ENCODE peak calls at places on chromosomes 3 and 15, in nine cellular contexts. C, M, R, N, S, I, B, G and F are unnamed samples.

GRCh38 chr3:149402481-149402880 is 25.0 kb upstream of the TM4SF1 start:
- DNase-seq in C (no peak), S (no peak), N (no peak), I (no peak), R (no peak), B (no peak), G (no peak), M (no peak), F (no peak)

GRCh38 chr3:25001041-25001591 is 426.9 kb upstream of the RARB start:
- DNase-seq in S (no peak), R (no peak), G (no peak), N (no peak), C (no peak), B (no peak), M (no peak), I (no peak), F (no peak)

GRCh38 chr3:171776411-171776810 is 33.9 kb downstream of the PLD1 start:
- DNase-seq in M (no peak), C (no peak), N (no peak), R (no peak), G (no peak), B (no peak), I (no peak), S (no peak), F (no peak)

GRCh38 chr3:189099031-189099471 is 72.7 kb upstream of the TPRG1 start:
- DNase-seq in R (no peak), N (no peak), C (no peak), S (no peak), B (no peak), I (no peak), M (peak; percentile 77), G (no peak), F (no peak)

GRCh38 chr3:155912090-155912489 is 41.6 kb downstream of the GMPS start:
- DNase-seq in S (no peak), I (no peak), M (no peak), N (no peak), G (no peak), R (no peak), B (no peak), C (no peak), F (no peak)

GRCh38 chr15:83410532-83410931 is 36.6 kb upstream of the SH3GL3 start:
- DNase-seq in B (no peak), R (no peak), S (no peak), I (no peak), N (no peak), C (no peak), G (no peak), M (no peak), F (no peak)

GRCh38 chr3:50245831-50246516 is 10.0 kb downstream of the GNAI2 start:
- DNase-seq in M (peak; percentile 95), B (peak; percentile 69), C (peak; percentile 60), G (peak; percentile 85), R (peak; percentile 99), S (peak; percentile 86), N (peak; percentile 86), I (peak; percentile 88), F (no peak)

GRCh38 chr3:81684739-81685395 is 76.6 kb downstream of the GBE1 start:
- DNase-seq in I (no peak), B (no peak), R (no peak), S (no peak), G (no peak), N (no peak), M (no peak), C (no peak), F (no peak)

GRCh38 chr15:41559489-41560177 is 621 bp downstream of the TYRO3 start:
- DNase-seq in B (no peak), N (no peak), M (no peak), C (no peak), G (no peak), I (no peak), S (no peak), R (no peak), F (no peak)

GRCh38 chr3:126021224-126021623 is 52.2 kb downstream of the ROPN1B start:
- DNase-seq in N (no peak), I (no peak), R (no peak), M (no peak), B (no peak), G (no peak), C (no peak), S (no peak), F (no peak)

GRCh38 chr3:264394-265156 is 68.0 kb downstream of the CHL1 start:
- DNase-seq in N (no peak), B (peak; percentile 5), C (no peak), S (no peak), G (no peak), M (no peak), R (no peak), I (no peak), F (no peak)

GRCh38 chr3:127428344-127429001 is 140.6 kb upstream of the PRR20G start:
- DNase-seq in S (no peak), C (peak; percentile 83), N (no peak), I (no peak), M (no peak), B (no peak), G (no peak), R (no peak), F (no peak)

GRCh38 chr15:76160426-76161152 is 100.8 kb downstream of the TMEM266 start:
- DNase-seq in R (no peak), G (no peak), N (no peak), I (no peak), M (no peak), S (no peak), C (no peak), B (no peak), F (no peak)

GRCh38 chr3:149902498-149903139 is 68.1 kb downstream of the PFN2 start:
- DNase-seq in N (no peak), C (no peak), M (no peak), G (no peak), S (no peak), B (no peak), R (no peak), I (no peak), F (no peak)

GRCh38 chr15:59622289-59622688 is 10.7 kb downstream of the GCNT3 start:
- DNase-seq in S (no peak), N (peak; percentile 39), C (no peak), B (peak; percentile 92), R (peak; percentile 44), G (no peak), I (peak; percentile 11), M (no peak), F (no peak)

GRCh38 chr3:86929046-86929445 is 61.9 kb downstream of the VGLL3 start:
- DNase-seq in C (no peak), G (no peak), N (no peak), M (no peak), S (no peak), I (no peak), R (no peak), B (no peak), F (no peak)

GRCh38 chr15:69697913-69698312 is 245.3 kb downstream of the RPLP1 start:
- DNase-seq in R (no peak), M (no peak), C (peak; percentile 23), B (no peak), S (no peak), G (no peak), I (no peak), N (no peak), F (no peak)

GRCh38 chr15:51253385-51253784 is 85.0 kb downstream of the CYP19A1 start:
- DNase-seq in I (no peak), N (no peak), B (no peak), R (no peak), C (no peak), G (no peak), M (no peak), S (no peak), F (no peak)

GRCh38 chr15:90154861-90155626 is 46.1 kb upstream of the SEMA4B start:
- DNase-seq in C (no peak), S (no peak), R (no peak), I (no peak), M (no peak), N (no peak), G (no peak), B (no peak), F (no peak)

GRCh38 chr3:141275032-141275422 is 43.4 kb downstream of the PXYLP1 start:
- DNase-seq in N (no peak), S (no peak), B (peak; percentile 15), M (no peak), I (no peak), C (no peak), G (no peak), R (no peak), F (no peak)

GRCh38 chr3:10744098-10744465 is 71.9 kb upstream of the SLC6A11 start:
- DNase-seq in S (no peak), C (no peak), R (no peak), G (no peak), M (no peak), N (no peak), I (peak; percentile 6), B (no peak), F (no peak)